ENCODE peak calls at places on chromosome 19, in five cellular contexts. Q is LHCN-M2, O is T-cell, V is pancreas, X is iris pigment epithelial cell. C is an unnamed sample.

GRCh38 chr19:16197188-16197621 is 506 bp upstream of the AP1M1 start:
- DNase-seq in Q (peak), O (no peak), V (no peak), X (peak), C (no peak)

GRCh38 chr19:55082023-55082851 is 6.6 kb downstream of the EPS8L1 start:
- DNase-seq in Q (peak), O (peak), V (peak), X (peak), C (no peak)

GRCh38 chr19:7862413-7862951 is 11.7 kb downstream of the PRR36 start:
- DNase-seq in Q (no peak), O (peak), V (peak), X (peak), C (peak)

GRCh38 chr19:55474269-55475265 is 1.9 kb upstream of the ZNF628 start:
- DNase-seq in Q (peak), O (no peak), V (no peak), X (peak), C (no peak)

GRCh38 chr19:7618366-7618765 is 11.0 kb downstream of the XAB2 start:
- DNase-seq in Q (no peak), O (no peak), V (peak), X (no peak), C (no peak)

GRCh38 chr19:38534574-38534973 is 83.2 kb downstream of the MAP4K1 start:
- DNase-seq in Q (no peak), O (no peak), V (no peak), X (no peak), C (no peak)

GRCh38 chr19:16001481-16002312 is 52.9 kb downstream of the OR10H4 start:
- DNase-seq in Q (peak), O (peak), V (no peak), X (peak), C (peak)

GRCh38 chr19:34766386-34766785 is 6.6 kb downstream of the ZNF599 start:
- DNase-seq in Q (no peak), O (no peak), V (no peak), X (peak), C (no peak)

GRCh38 chr19:9528757-9529336 is 9.6 kb downstream of the ZNF426 start:
- DNase-seq in Q (peak), O (no peak), V (no peak), X (peak), C (no peak)

GRCh38 chr19:34644991-34645461 is 31.9 kb downstream of the SCGB2B2 start:
- DNase-seq in Q (no peak), O (no peak), V (peak), X (no peak), C (no peak)

GRCh38 chr19:58352760-58353671 is at the start of gene A1BG:
- DNase-seq in Q (no peak), O (no peak), V (no peak), X (no peak), C (no peak)

C was measured in naive B cell.